ENCODE peak calls at places on chromosomes 12 and 14, in seven cellular contexts. One of them, this sample, is unnamed.

GRCh38 chr14:68232643-68233055 is 413.1 kb downstream of the RAD51B start:
- DNase-seq in GM04503: peak; percentile 94
- DNase-seq in GM03348: peak; percentile 80
- DNase-seq in left colon: peak; percentile 52
- DNase-seq in SW 1271: peak; percentile 92
- DNase-seq in stimulated activated CD4-positive, alpha-beta T cell treated with anti-CD3 and anti-CD28 coated beads, TNF-alpha, amount 100 ng/mL, for 24 hours: peak; percentile 18
- DNase-seq in fibroblast of the aortic adventitia: peak; percentile 100
- DNase-seq in this sample: peak; percentile 91

GRCh38 chr12:29725587-29726320 is 58.0 kb downstream of the TMTC1 start:
- DNase-seq in GM04503: no peak
- DNase-seq in fibroblast of the aortic adventitia: peak; percentile 78
- DNase-seq in GM03348: no peak
- DNase-seq in SW 1271: no peak
- DNase-seq in stimulated activated CD4-positive, alpha-beta T cell treated with anti-CD3 and anti-CD28 coated beads, TNF-alpha, amount 100 ng/mL, for 24 hours: no peak
- DNase-seq in left colon: peak; percentile 35
- DNase-seq in this sample: no peak

GRCh38 chr12:102406033-102406584 is 74.3 kb downstream of the IGF1 start:
- DNase-seq in GM04503: no peak
- DNase-seq in GM03348: peak; percentile 9
- DNase-seq in left colon: no peak
- DNase-seq in fibroblast of the aortic adventitia: peak; percentile 6
- DNase-seq in SW 1271: no peak
- DNase-seq in stimulated activated CD4-positive, alpha-beta T cell treated with anti-CD3 and anti-CD28 coated beads, TNF-alpha, amount 100 ng/mL, for 24 hours: no peak
- DNase-seq in this sample: no peak

GRCh38 chr12:115267464-115267863 is 583.5 kb upstream of the TBX3 start:
- DNase-seq in left colon: no peak
- DNase-seq in GM03348: peak; percentile 33
- DNase-seq in SW 1271: no peak
- DNase-seq in GM04503: peak; percentile 11
- DNase-seq in fibroblast of the aortic adventitia: peak; percentile 18
- DNase-seq in stimulated activated CD4-positive, alpha-beta T cell treated with anti-CD3 and anti-CD28 coated beads, TNF-alpha, amount 100 ng/mL, for 24 hours: no peak
- DNase-seq in this sample: no peak

GRCh38 chr12:69252033-69252432 is 12.7 kb downstream of the CPSF6 start:
- DNase-seq in GM04503: no peak
- DNase-seq in left colon: no peak
- DNase-seq in GM03348: no peak
- DNase-seq in fibroblast of the aortic adventitia: no peak
- DNase-seq in SW 1271: no peak
- DNase-seq in stimulated activated CD4-positive, alpha-beta T cell treated with anti-CD3 and anti-CD28 coated beads, TNF-alpha, amount 100 ng/mL, for 24 hours: no peak
- DNase-seq in this sample: no peak

GRCh38 chr12:87283111-87283510 is 746.1 kb downstream of the C12orf50 start:
- DNase-seq in left colon: no peak
- DNase-seq in fibroblast of the aortic adventitia: no peak
- DNase-seq in SW 1271: no peak
- DNase-seq in stimulated activated CD4-positive, alpha-beta T cell treated with anti-CD3 and anti-CD28 coated beads, TNF-alpha, amount 100 ng/mL, for 24 hours: no peak
- DNase-seq in GM04503: no peak
- DNase-seq in GM03348: no peak
- DNase-seq in this sample: no peak

GRCh38 chr12:116856729-116857128 is 24.5 kb downstream of the HRK start:
- DNase-seq in SW 1271: no peak
- DNase-seq in left colon: peak; percentile 79
- DNase-seq in fibroblast of the aortic adventitia: no peak
- DNase-seq in GM03348: no peak
- DNase-seq in stimulated activated CD4-positive, alpha-beta T cell treated with anti-CD3 and anti-CD28 coated beads, TNF-alpha, amount 100 ng/mL, for 24 hours: no peak
- DNase-seq in GM04503: no peak
- DNase-seq in this sample: no peak

GRCh38 chr12:63084501-63084900 is 66.5 kb downstream of the AVPR1A start:
- DNase-seq in GM03348: no peak
- DNase-seq in stimulated activated CD4-positive, alpha-beta T cell treated with anti-CD3 and anti-CD28 coated beads, TNF-alpha, amount 100 ng/mL, for 24 hours: no peak
- DNase-seq in GM04503: no peak
- DNase-seq in left colon: no peak
- DNase-seq in SW 1271: no peak
- DNase-seq in fibroblast of the aortic adventitia: no peak
- DNase-seq in this sample: no peak

GRCh38 chr12:89756100-89756637 is 47.5 kb upstream of the ATP2B1 start:
- DNase-seq in left colon: no peak
- DNase-seq in stimulated activated CD4-positive, alpha-beta T cell treated with anti-CD3 and anti-CD28 coated beads, TNF-alpha, amount 100 ng/mL, for 24 hours: no peak
- DNase-seq in GM04503: no peak
- DNase-seq in fibroblast of the aortic adventitia: no peak
- DNase-seq in SW 1271: no peak
- DNase-seq in GM03348: no peak
- DNase-seq in this sample: no peak

GRCh38 chr12:63787306-63787705 is 7.6 kb downstream of the RXYLT1 start:
- DNase-seq in SW 1271: no peak
- DNase-seq in fibroblast of the aortic adventitia: peak; percentile 8
- DNase-seq in GM04503: no peak
- DNase-seq in left colon: no peak
- DNase-seq in stimulated activated CD4-positive, alpha-beta T cell treated with anti-CD3 and anti-CD28 coated beads, TNF-alpha, amount 100 ng/mL, for 24 hours: no peak
- DNase-seq in GM03348: no peak
- DNase-seq in this sample: no peak

GRCh38 chr12:52230364-52231281 is 2.4 kb upstream of the KRT7 start:
- DNase-seq in GM04503: peak; percentile 65
- DNase-seq in SW 1271: peak; percentile 22
- DNase-seq in fibroblast of the aortic adventitia: peak; percentile 90
- DNase-seq in stimulated activated CD4-positive, alpha-beta T cell treated with anti-CD3 and anti-CD28 coated beads, TNF-alpha, amount 100 ng/mL, for 24 hours: no peak
- DNase-seq in left colon: no peak
- DNase-seq in GM03348: peak; percentile 90
- DNase-seq in this sample: no peak

GRCh38 chr12:45268672-45269406 is 52.9 kb downstream of the ANO6 start:
- DNase-seq in SW 1271: peak; percentile 12
- DNase-seq in GM04503: peak; percentile 58
- DNase-seq in fibroblast of the aortic adventitia: peak; percentile 96
- DNase-seq in GM03348: peak; percentile 72
- DNase-seq in stimulated activated CD4-positive, alpha-beta T cell treated with anti-CD3 and anti-CD28 coated beads, TNF-alpha, amount 100 ng/mL, for 24 hours: no peak
- DNase-seq in left colon: peak; percentile 31
- DNase-seq in this sample: no peak

GRCh38 chr14:88904864-88905263 is 80.4 kb downstream of the TTC8 start:
- DNase-seq in stimulated activated CD4-positive, alpha-beta T cell treated with anti-CD3 and anti-CD28 coated beads, TNF-alpha, amount 100 ng/mL, for 24 hours: no peak
- DNase-seq in GM03348: peak; percentile 69
- DNase-seq in fibroblast of the aortic adventitia: peak; percentile 63
- DNase-seq in SW 1271: no peak
- DNase-seq in left colon: no peak
- DNase-seq in GM04503: no peak
- DNase-seq in this sample: no peak

This sample was measured in Panc1.